ENCODE peak calls at places on chromosomes 5 and 9, in eight cellular contexts. One of them, this sample, is unnamed.

GRCh38 chr5:140587495-140587894 is 22.9 kb downstream of the SLC35A4 start:
- DNase-seq in endothelial cell: no peak
- DNase-seq in HT-29: no peak
- DNase-seq in fibroblast of the conjunctiva: no peak
- DNase-seq in sigmoid colon: no peak
- DNase-seq in stimulated activated CD8-positive, alpha-beta memory T cell treated with anti-CD3 and anti-CD28 coated beads, Interleukin-15, amount 100 ng/mL, for 1 hour: no peak
- DNase-seq in HTR-8/SVneo: no peak
- DNase-seq in 8988T: no peak
- DNase-seq in this sample: no peak

GRCh38 chr5:125720745-125721144 is 702.5 kb upstream of the GRAMD2B start:
- DNase-seq in endothelial cell: no peak
- DNase-seq in HT-29: no peak
- DNase-seq in fibroblast of the conjunctiva: no peak
- DNase-seq in sigmoid colon: no peak
- DNase-seq in stimulated activated CD8-positive, alpha-beta memory T cell treated with anti-CD3 and anti-CD28 coated beads, Interleukin-15, amount 100 ng/mL, for 1 hour: no peak
- DNase-seq in HTR-8/SVneo: no peak
- DNase-seq in 8988T: no peak
- DNase-seq in this sample: no peak

GRCh38 chr5:40413747-40414146 is 266.0 kb upstream of the PTGER4 start:
- DNase-seq in endothelial cell: no peak
- DNase-seq in HT-29: no peak
- DNase-seq in fibroblast of the conjunctiva: no peak
- DNase-seq in sigmoid colon: no peak
- DNase-seq in stimulated activated CD8-positive, alpha-beta memory T cell treated with anti-CD3 and anti-CD28 coated beads, Interleukin-15, amount 100 ng/mL, for 1 hour: no peak
- DNase-seq in HTR-8/SVneo: no peak
- DNase-seq in 8988T: no peak
- DNase-seq in this sample: peak

GRCh38 chr9:116112236-116112635 is 41.4 kb upstream of the PAPPA start:
- DNase-seq in endothelial cell: no peak
- DNase-seq in HT-29: peak
- DNase-seq in fibroblast of the conjunctiva: no peak
- DNase-seq in sigmoid colon: no peak
- DNase-seq in stimulated activated CD8-positive, alpha-beta memory T cell treated with anti-CD3 and anti-CD28 coated beads, Interleukin-15, amount 100 ng/mL, for 1 hour: no peak
- DNase-seq in HTR-8/SVneo: peak
- DNase-seq in 8988T: no peak
- DNase-seq in this sample: peak

GRCh38 chr5:1002271-1002546 is 6.4 kb upstream of the NKD2 start:
- DNase-seq in endothelial cell: no peak
- DNase-seq in HT-29: no peak
- DNase-seq in fibroblast of the conjunctiva: no peak
- DNase-seq in sigmoid colon: no peak
- DNase-seq in stimulated activated CD8-positive, alpha-beta memory T cell treated with anti-CD3 and anti-CD28 coated beads, Interleukin-15, amount 100 ng/mL, for 1 hour: no peak
- DNase-seq in HTR-8/SVneo: no peak
- DNase-seq in 8988T: no peak
- DNase-seq in this sample: no peak

GRCh38 chr5:141694479-141694878 is 12.4 kb upstream of the ARAP3 start:
- DNase-seq in endothelial cell: no peak
- DNase-seq in HT-29: no peak
- DNase-seq in fibroblast of the conjunctiva: no peak
- DNase-seq in sigmoid colon: no peak
- DNase-seq in stimulated activated CD8-positive, alpha-beta memory T cell treated with anti-CD3 and anti-CD28 coated beads, Interleukin-15, amount 100 ng/mL, for 1 hour: no peak
- DNase-seq in HTR-8/SVneo: no peak
- DNase-seq in 8988T: no peak
- DNase-seq in this sample: no peak

GRCh38 chr9:27371382-27371781 is 74.4 kb upstream of the EQTN start:
- DNase-seq in endothelial cell: no peak
- DNase-seq in HT-29: peak
- DNase-seq in fibroblast of the conjunctiva: no peak
- DNase-seq in sigmoid colon: no peak
- DNase-seq in stimulated activated CD8-positive, alpha-beta memory T cell treated with anti-CD3 and anti-CD28 coated beads, Interleukin-15, amount 100 ng/mL, for 1 hour: no peak
- DNase-seq in HTR-8/SVneo: no peak
- DNase-seq in 8988T: no peak
- DNase-seq in this sample: no peak

GRCh38 chr5:77651343-77651742 is 12.8 kb upstream of the OTP start:
- DNase-seq in endothelial cell: no peak
- DNase-seq in HT-29: no peak
- DNase-seq in fibroblast of the conjunctiva: no peak
- DNase-seq in sigmoid colon: no peak
- DNase-seq in stimulated activated CD8-positive, alpha-beta memory T cell treated with anti-CD3 and anti-CD28 coated beads, Interleukin-15, amount 100 ng/mL, for 1 hour: no peak
- DNase-seq in HTR-8/SVneo: no peak
- DNase-seq in 8988T: no peak
- DNase-seq in this sample: no peak

GRCh38 chr5:174423538-174423937 is 300.8 kb upstream of the MSX2 start:
- DNase-seq in endothelial cell: no peak
- DNase-seq in HT-29: no peak
- DNase-seq in fibroblast of the conjunctiva: no peak
- DNase-seq in sigmoid colon: no peak
- DNase-seq in stimulated activated CD8-positive, alpha-beta memory T cell treated with anti-CD3 and anti-CD28 coated beads, Interleukin-15, amount 100 ng/mL, for 1 hour: no peak
- DNase-seq in HTR-8/SVneo: no peak
- DNase-seq in 8988T: no peak
- DNase-seq in this sample: no peak

GRCh38 chr5:42840279-42840678 is 28.6 kb upstream of the SELENOP start:
- DNase-seq in endothelial cell: no peak
- DNase-seq in HT-29: no peak
- DNase-seq in fibroblast of the conjunctiva: peak
- DNase-seq in sigmoid colon: peak
- DNase-seq in stimulated activated CD8-positive, alpha-beta memory T cell treated with anti-CD3 and anti-CD28 coated beads, Interleukin-15, amount 100 ng/mL, for 1 hour: no peak
- DNase-seq in HTR-8/SVneo: peak
- DNase-seq in 8988T: no peak
- DNase-seq in this sample: no peak

GRCh38 chr5:68875351-68875750 is 218.5 kb upstream of the SLC30A5 start:
- DNase-seq in endothelial cell: no peak
- DNase-seq in HT-29: no peak
- DNase-seq in fibroblast of the conjunctiva: no peak
- DNase-seq in sigmoid colon: no peak
- DNase-seq in stimulated activated CD8-positive, alpha-beta memory T cell treated with anti-CD3 and anti-CD28 coated beads, Interleukin-15, amount 100 ng/mL, for 1 hour: no peak
- DNase-seq in HTR-8/SVneo: no peak
- DNase-seq in 8988T: no peak
- DNase-seq in this sample: no peak

GRCh38 chr9:134158753-134159392 is 5.5 kb downstream of the RNU6ATAC start:
- DNase-seq in endothelial cell: no peak
- DNase-seq in HT-29: no peak
- DNase-seq in fibroblast of the conjunctiva: no peak
- DNase-seq in sigmoid colon: no peak
- DNase-seq in stimulated activated CD8-positive, alpha-beta memory T cell treated with anti-CD3 and anti-CD28 coated beads, Interleukin-15, amount 100 ng/mL, for 1 hour: no peak
- DNase-seq in HTR-8/SVneo: no peak
- DNase-seq in 8988T: no peak
- DNase-seq in this sample: no peak

GRCh38 chr5:171577940-171578856 is 158.8 kb downstream of the FGF18 start:
- DNase-seq in endothelial cell: no peak
- DNase-seq in HT-29: no peak
- DNase-seq in fibroblast of the conjunctiva: no peak
- DNase-seq in sigmoid colon: peak
- DNase-seq in stimulated activated CD8-positive, alpha-beta memory T cell treated with anti-CD3 and anti-CD28 coated beads, Interleukin-15, amount 100 ng/mL, for 1 hour: no peak
- DNase-seq in HTR-8/SVneo: no peak
- DNase-seq in 8988T: no peak
- DNase-seq in this sample: no peak

GRCh38 chr5:82590112-82590511 is 312.0 kb upstream of the RPS23 start:
- DNase-seq in endothelial cell: no peak
- DNase-seq in HT-29: no peak
- DNase-seq in fibroblast of the conjunctiva: no peak
- DNase-seq in sigmoid colon: no peak
- DNase-seq in stimulated activated CD8-positive, alpha-beta memory T cell treated with anti-CD3 and anti-CD28 coated beads, Interleukin-15, amount 100 ng/mL, for 1 hour: no peak
- DNase-seq in HTR-8/SVneo: no peak
- DNase-seq in 8988T: no peak
- DNase-seq in this sample: no peak